ENCODE peak calls at places on chromosomes 12 and 14, in eight cellular contexts. A is SW 1271, O is head of caudate nucleus, K is ovary, U is T-helper 9 cell, M is pancreas, B is KBM-7, I is RPMI7951. N is an unnamed sample.

GRCh38 chr14:32913725-32914124 is 25.0 kb upstream of the NPAS3 start:
- DNase-seq in I (peak; percentile 33), U (no peak), A (no peak), O (no peak), K (no peak), B (no peak), M (no peak), N (no peak)

GRCh38 chr12:38689704-38690103 is 215.7 kb downstream of the CPNE8 start:
- DNase-seq in O (no peak), I (no peak), A (no peak), M (no peak), U (no peak), K (no peak), B (no peak), N (no peak)

GRCh38 chr14:95018845-95019244 is 138.5 kb downstream of the DICER1 start:
- DNase-seq in K (no peak), O (no peak), B (no peak), U (no peak), A (no peak), M (no peak), I (no peak), N (no peak)

GRCh38 chr14:97978336-97978735 is 1181.2 kb downstream of the VRK1 start:
- DNase-seq in I (peak; percentile 71), K (peak; percentile 79), A (peak; percentile 12), M (peak; percentile 56), B (peak; percentile 35), O (peak; percentile 87), U (peak; percentile 62), N (peak; percentile 44)

GRCh38 chr12:6631549-6631961 is 4.2 kb downstream of the LPAR5 start:
- DNase-seq in U (no peak), M (no peak), B (no peak), K (no peak), O (no peak), A (no peak), I (no peak), N (no peak)

GRCh38 chr12:99110212-99110611 is 465.1 kb downstream of the APAF1 start:
- DNase-seq in K (no peak), U (no peak), M (no peak), O (no peak), B (no peak), A (no peak), I (no peak), N (no peak)

GRCh38 chr12:114384746-114385145 is 21.2 kb downstream of the TBX5 start:
- DNase-seq in U (no peak), M (no peak), B (no peak), K (no peak), A (no peak), O (no peak), I (no peak), N (no peak)

GRCh38 chr12:68451261-68452091 is 119.3 kb upstream of the MDM1 start:
- DNase-seq in B (peak; percentile 23), I (peak; percentile 62), M (peak; percentile 15), K (peak; percentile 44), U (no peak), O (no peak), A (no peak), N (no peak)

GRCh38 chr12:5444520-5444919 is 12.6 kb downstream of the NTF3 start:
- DNase-seq in I (no peak), M (no peak), B (no peak), A (no peak), U (no peak), O (no peak), K (no peak), N (no peak)

GRCh38 chr14:99899578-99900178 is 106.5 kb downstream of the EML1 start:
- DNase-seq in K (no peak), O (no peak), B (peak; percentile 28), I (peak; percentile 20), A (peak; percentile 37), U (no peak), M (no peak), N (no peak)

GRCh38 chr12:101939856-101940265 is 62.5 kb downstream of the DRAM1 start:
- DNase-seq in A (peak; percentile 65), K (peak; percentile 36), U (peak; percentile 12), B (peak; percentile 82), O (peak; percentile 48), M (peak; percentile 44), I (peak; percentile 61), N (peak; percentile 8)

GRCh38 chr12:102917026-102917787 is at the start of gene PAH:
- DNase-seq in A (no peak), B (no peak), U (no peak), K (no peak), I (no peak), M (peak; percentile 55), O (no peak), N (no peak)

GRCh38 chr12:1360812-1361211 is 233.6 kb downstream of the FBXL14 start:
- DNase-seq in O (no peak), B (no peak), U (no peak), A (peak; percentile 32), M (no peak), I (no peak), K (no peak), N (no peak)

GRCh38 chr12:92008345-92008744 is 137.3 kb downstream of the BTG1 start:
- DNase-seq in B (no peak), A (no peak), U (no peak), K (no peak), O (no peak), M (no peak), I (no peak), N (no peak)

GRCh38 chr12:112305951-112306350 is 76.3 kb downstream of the HECTD4 start:
- DNase-seq in I (no peak), U (no peak), B (no peak), A (no peak), K (no peak), O (no peak), M (no peak), N (no peak)

GRCh38 chr12:71752887-71753286 is 1.8 kb upstream of the RAB21 start:
- DNase-seq in M (no peak), K (no peak), O (no peak), B (no peak), I (no peak), U (no peak), A (no peak), N (no peak)

GRCh38 chr14:53549956-53550355 is 396.8 kb upstream of the DDHD1 start:
- DNase-seq in U (no peak), A (no peak), K (no peak), B (no peak), O (no peak), M (no peak), I (no peak), N (no peak)

GRCh38 chr12:12716151-12716844 is 870 bp upstream of the CDKN1B start:
- DNase-seq in M (no peak), O (no peak), I (no peak), U (no peak), B (peak; percentile 58), K (no peak), A (no peak), N (no peak)

GRCh38 chr12:68109444-68110217 is 49.9 kb downstream of the IFNG start:
- DNase-seq in A (no peak), B (no peak), K (no peak), M (no peak), O (no peak), I (no peak), U (no peak), N (no peak)

GRCh38 chr12:1914116-1914911 is 4.1 kb downstream of the CACNA2D4 start:
- DNase-seq in K (no peak), I (no peak), O (no peak), B (no peak), M (no peak), U (no peak), A (no peak), N (no peak)

GRCh38 chr14:49984419-49984818 is 91.5 kb downstream of the ARF6 start:
- DNase-seq in K (no peak), B (no peak), O (no peak), U (no peak), A (no peak), I (no peak), M (no peak), N (no peak)

GRCh38 chr12:15801770-15802393 is 12.7 kb upstream of the EPS8 start:
- DNase-seq in U (no peak), M (no peak), B (no peak), O (no peak), K (no peak), I (no peak), A (no peak), N (no peak)

GRCh38 chr12:85329913-85330312 is 49.9 kb downstream of the ALX1 start:
- DNase-seq in B (no peak), A (no peak), M (no peak), U (no peak), K (no peak), O (no peak), I (no peak), N (no peak)

GRCh38 chr12:45305904-45306303 is 90.0 kb downstream of the ANO6 start:
- DNase-seq in B (no peak), O (no peak), K (no peak), I (no peak), A (no peak), M (no peak), U (no peak), N (no peak)

GRCh38 chr12:71708658-71709057 is 22.8 kb downstream of the TMEM19 start:
- DNase-seq in A (no peak), M (no peak), I (no peak), O (no peak), K (no peak), B (no peak), U (no peak), N (no peak)

GRCh38 chr14:31420013-31420318 is 384 bp downstream of the HEATR5A start:
- DNase-seq in K (peak; percentile 62), A (peak; percentile 33), U (peak; percentile 13), B (no peak), O (peak; percentile 30), M (peak; percentile 81), I (no peak), N (peak; percentile 37)

GRCh38 chr12:52632656-52633055 is 14.3 kb upstream of the KRT73 start:
- DNase-seq in M (no peak), B (no peak), K (no peak), A (no peak), O (no peak), I (no peak), U (no peak), N (no peak)

GRCh38 chr12:98446716-98447115 is 68.7 kb upstream of the TMPO start:
- DNase-seq in K (no peak), M (no peak), I (no peak), B (no peak), O (no peak), A (no peak), U (no peak), N (no peak)

GRCh38 chr12:4850857-4851380 is 58.8 kb upstream of the KCNA1 start:
- DNase-seq in A (no peak), K (no peak), B (no peak), O (no peak), I (no peak), U (no peak), M (no peak), N (no peak)

GRCh38 chr12:90925562-90925961 is 29.4 kb downstream of the CCER1 start:
- DNase-seq in U (no peak), O (no peak), K (no peak), B (no peak), A (no peak), M (no peak), I (no peak), N (no peak)

GRCh38 chr14:104444159-104445030 is 135.2 kb upstream of the C14orf180 start:
- DNase-seq in A (no peak), I (no peak), B (no peak), M (no peak), K (no peak), O (no peak), U (no peak), N (no peak)

GRCh38 chr12:54017027-54017788 is 8.4 kb downstream of the HOXC8 start:
- DNase-seq in M (no peak), U (no peak), A (peak; percentile 86), B (peak; percentile 44), I (peak; percentile 50), O (no peak), K (peak; percentile 79), N (no peak)

GRCh38 chr14:99574099-99574880 is 29.7 kb downstream of the CCDC85C start:
- DNase-seq in K (peak; percentile 88), O (no peak), A (peak; percentile 26), B (no peak), U (no peak), I (peak; percentile 68), M (peak; percentile 81), N (no peak)

GRCh38 chr12:2054091-2055018 is 1.6 kb downstream of the CACNA1C start:
- DNase-seq in M (no peak), B (no peak), I (no peak), K (no peak), A (no peak), U (no peak), O (no peak), N (no peak)

N was measured in anterior cingulate cortex.